ENCODE peak calls at places on chromosomes 12 and 14, in five cellular contexts. One of them, this sample, is unnamed.

GRCh38 chr12:123971770-123972447 is 722 bp downstream of the CCDC92 start:
- DNase-seq in stomach: peak; percentile 38
- DNase-seq in lower lobe of right lung: peak; percentile 69
- DNase-seq in GM23338: peak; percentile 98
- DNase-seq in PC-3: peak; percentile 72
- DNase-seq in this sample: no peak

GRCh38 chr14:35897616-35898111 is 71.5 kb downstream of the BRMS1L start:
- DNase-seq in stomach: no peak
- DNase-seq in lower lobe of right lung: no peak
- DNase-seq in GM23338: peak; percentile 18
- DNase-seq in PC-3: peak; percentile 5
- DNase-seq in this sample: no peak

GRCh38 chr12:106227641-106228319 is 20.0 kb downstream of the CKAP4 start:
- DNase-seq in stomach: peak; percentile 59
- DNase-seq in lower lobe of right lung: peak; percentile 88
- DNase-seq in GM23338: no peak
- DNase-seq in PC-3: peak; percentile 65
- DNase-seq in this sample: peak; percentile 80

GRCh38 chr12:84315926-84316325 is 596.7 kb downstream of the SLC6A15 start:
- DNase-seq in stomach: no peak
- DNase-seq in lower lobe of right lung: no peak
- DNase-seq in GM23338: no peak
- DNase-seq in PC-3: no peak
- DNase-seq in this sample: no peak

GRCh38 chr12:113461666-113462065 is 10.0 kb downstream of the LHX5 start:
- DNase-seq in stomach: no peak
- DNase-seq in lower lobe of right lung: no peak
- DNase-seq in GM23338: peak; percentile 82
- DNase-seq in PC-3: peak; percentile 57
- DNase-seq in this sample: no peak

GRCh38 chr12:121038861-121039654 is at the start of gene OASL:
- DNase-seq in stomach: peak; percentile 77
- DNase-seq in lower lobe of right lung: peak; percentile 69
- DNase-seq in GM23338: no peak
- DNase-seq in PC-3: peak; percentile 63
- DNase-seq in this sample: no peak

GRCh38 chr12:105978686-105979085 is 160.1 kb downstream of the NUAK1 start:
- DNase-seq in stomach: no peak
- DNase-seq in lower lobe of right lung: no peak
- DNase-seq in GM23338: no peak
- DNase-seq in PC-3: no peak
- DNase-seq in this sample: no peak

GRCh38 chr12:67472551-67472950 is 176.0 kb upstream of the DYRK2 start:
- DNase-seq in stomach: no peak
- DNase-seq in lower lobe of right lung: no peak
- DNase-seq in GM23338: no peak
- DNase-seq in PC-3: no peak
- DNase-seq in this sample: peak; percentile 75

GRCh38 chr12:45309826-45310626 is 94.1 kb downstream of the ANO6 start:
- DNase-seq in stomach: no peak
- DNase-seq in lower lobe of right lung: no peak
- DNase-seq in GM23338: no peak
- DNase-seq in PC-3: no peak
- DNase-seq in this sample: no peak

GRCh38 chr12:70513441-70513840 is 123.8 kb downstream of the PTPRB start:
- DNase-seq in stomach: no peak
- DNase-seq in lower lobe of right lung: no peak
- DNase-seq in GM23338: no peak
- DNase-seq in PC-3: no peak
- DNase-seq in this sample: no peak

GRCh38 chr12:42557586-42558172 is 31.9 kb downstream of the PRICKLE1 start:
- DNase-seq in stomach: no peak
- DNase-seq in lower lobe of right lung: no peak
- DNase-seq in GM23338: no peak
- DNase-seq in PC-3: no peak
- DNase-seq in this sample: no peak

GRCh38 chr14:23147676-23148075 is 28.6 kb upstream of the CEBPE start:
- DNase-seq in stomach: peak; percentile 54
- DNase-seq in lower lobe of right lung: no peak
- DNase-seq in GM23338: no peak
- DNase-seq in PC-3: peak; percentile 61
- DNase-seq in this sample: no peak

GRCh38 chr14:69493791-69494190 is 9.3 kb downstream of the PLEKHD1 start:
- DNase-seq in stomach: no peak
- DNase-seq in lower lobe of right lung: no peak
- DNase-seq in GM23338: no peak
- DNase-seq in PC-3: no peak
- DNase-seq in this sample: no peak

GRCh38 chr12:11756523-11756922 is 107.0 kb downstream of the ETV6 start:
- DNase-seq in stomach: no peak
- DNase-seq in lower lobe of right lung: no peak
- DNase-seq in GM23338: no peak
- DNase-seq in PC-3: no peak
- DNase-seq in this sample: no peak

GRCh38 chr12:13794706-13795105 is 186.7 kb downstream of the GRIN2B start:
- DNase-seq in stomach: no peak
- DNase-seq in lower lobe of right lung: no peak
- DNase-seq in GM23338: no peak
- DNase-seq in PC-3: no peak
- DNase-seq in this sample: no peak

GRCh38 chr12:13801543-13801942 is 179.9 kb downstream of the GRIN2B start:
- DNase-seq in stomach: no peak
- DNase-seq in lower lobe of right lung: no peak
- DNase-seq in GM23338: no peak
- DNase-seq in PC-3: no peak
- DNase-seq in this sample: no peak

GRCh38 chr12:13799574-13799973 is 181.8 kb downstream of the GRIN2B start:
- DNase-seq in stomach: no peak
- DNase-seq in lower lobe of right lung: no peak
- DNase-seq in GM23338: peak; percentile 7
- DNase-seq in PC-3: no peak
- DNase-seq in this sample: no peak

DNA sequence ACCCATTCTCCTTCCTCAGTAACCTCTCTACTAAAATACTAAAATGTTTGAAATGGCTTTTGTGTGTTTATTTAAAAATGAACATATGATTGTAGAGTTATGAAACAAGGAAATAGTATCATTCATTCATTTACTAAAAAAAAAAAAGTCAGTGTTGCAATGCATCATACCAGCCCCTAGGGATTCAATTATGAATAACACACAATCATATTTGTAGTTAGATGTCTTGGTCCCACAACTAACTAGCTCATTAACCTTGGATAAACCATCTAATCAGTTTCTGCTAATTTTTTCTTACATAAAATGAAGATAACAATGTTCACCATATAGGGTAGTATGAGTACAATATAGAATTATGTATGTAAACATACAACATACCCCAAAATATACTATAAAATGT is 183.2 kb downstream of the GRIN2B start:
- DNase-seq in stomach: no peak
- DNase-seq in lower lobe of right lung: no peak
- DNase-seq in GM23338: no peak
- DNase-seq in PC-3: no peak
- DNase-seq in this sample: no peak
- TF ChIP-seq CTCF in stomach: no peak
- TF ChIP-seq CTCF in lower lobe of right lung: no peak
- TF ChIP-seq CTCF in GM23338: no peak
- TF ChIP-seq CTCF in PC-3: no peak
- TF ChIP-seq CTCF in this sample: no peak

GRCh38 chr14:92880351-92880750 is 42.6 kb upstream of the CHGA start:
- DNase-seq in stomach: no peak
- DNase-seq in lower lobe of right lung: no peak
- DNase-seq in GM23338: no peak
- DNase-seq in PC-3: peak; percentile 29
- DNase-seq in this sample: no peak

GRCh38 chr14:92883066-92883465 is 39.9 kb upstream of the CHGA start:
- DNase-seq in stomach: no peak
- DNase-seq in lower lobe of right lung: no peak
- DNase-seq in GM23338: no peak
- DNase-seq in PC-3: no peak
- DNase-seq in this sample: no peak

GRCh38 chr14:92877757-92878431 is 45.1 kb upstream of the CHGA start:
- DNase-seq in stomach: no peak
- DNase-seq in lower lobe of right lung: peak; percentile 47
- DNase-seq in GM23338: peak; percentile 51
- DNase-seq in PC-3: no peak
- DNase-seq in this sample: no peak

GRCh38 chr14:92884410-92884809 is 38.5 kb upstream of the CHGA start:
- DNase-seq in stomach: no peak
- DNase-seq in lower lobe of right lung: no peak
- DNase-seq in GM23338: no peak
- DNase-seq in PC-3: no peak
- DNase-seq in this sample: no peak

GRCh38 chr14:92880851-92881250 is 42.1 kb upstream of the CHGA start:
- DNase-seq in stomach: no peak
- DNase-seq in lower lobe of right lung: peak; percentile 48
- DNase-seq in GM23338: peak; percentile 90
- DNase-seq in PC-3: peak; percentile 66
- DNase-seq in this sample: peak; percentile 28
- H3K27me3 ChIP-seq in stomach: no peaks in the 10 kb centered on the region
- H3K27me3 ChIP-seq in lower lobe of right lung: peaks cover 13% of the 10 kb centered on the region
- H3K27me3 ChIP-seq in GM23338: no peaks in the 10 kb centered on the region
- H3K27me3 ChIP-seq in PC-3: peaks cover 39% of the 10 kb centered on the region
- H3K27me3 ChIP-seq in this sample: no peaks in the 10 kb centered on the region

DNA sequence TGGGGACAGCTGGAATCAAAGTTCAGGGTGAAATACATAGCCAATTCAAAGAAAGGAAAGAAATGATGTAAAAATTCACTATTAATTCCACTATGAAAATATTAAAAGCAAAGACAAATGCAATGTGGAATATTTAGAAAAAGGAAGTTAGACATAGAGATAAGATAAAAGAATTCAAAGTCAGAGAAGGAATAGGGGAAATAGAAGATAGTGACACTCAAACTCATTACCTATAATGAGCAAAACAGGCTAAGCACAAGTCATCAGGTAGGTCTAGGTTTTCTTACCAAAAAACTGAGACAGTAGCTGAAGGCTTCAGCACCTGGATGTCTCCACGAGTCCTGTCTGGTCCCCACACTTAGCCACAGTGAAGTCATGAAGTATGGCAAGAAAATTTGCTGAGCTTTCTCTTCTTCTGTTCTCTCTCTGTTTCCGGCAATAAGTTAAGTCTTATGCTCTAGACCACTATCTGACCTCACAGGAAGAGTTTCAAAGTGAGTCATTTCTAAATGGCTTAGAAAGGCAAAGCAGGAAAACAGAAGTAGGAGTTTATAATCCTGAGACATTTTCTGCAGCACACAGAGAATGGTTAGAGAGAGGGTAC is at the start of gene C3AR1:
- DNase-seq in stomach: no peak
- DNase-seq in lower lobe of right lung: no peak
- DNase-seq in GM23338: no peak
- DNase-seq in PC-3: peak; percentile 50
- DNase-seq in this sample: no peak
- TF ChIP-seq CTCF in stomach: no peak
- TF ChIP-seq CTCF in lower lobe of right lung: no peak
- TF ChIP-seq CTCF in GM23338: no peak
- TF ChIP-seq CTCF in PC-3: no peak
- TF ChIP-seq CTCF in this sample: no peak

GRCh38 chr12:57226588-57227314 is 2.8 kb upstream of the SHMT2 start:
- DNase-seq in stomach: no peak
- DNase-seq in lower lobe of right lung: no peak
- DNase-seq in GM23338: peak; percentile 75
- DNase-seq in PC-3: no peak
- DNase-seq in this sample: no peak

GRCh38 chr12:57223191-57224165 is 6.0 kb upstream of the SHMT2 start:
- DNase-seq in stomach: no peak
- DNase-seq in lower lobe of right lung: no peak
- DNase-seq in GM23338: no peak
- DNase-seq in PC-3: no peak
- DNase-seq in this sample: no peak

GRCh38 chr12:57225680-57226190 is 3.8 kb upstream of the SHMT2 start:
- DNase-seq in stomach: no peak
- DNase-seq in lower lobe of right lung: no peak
- DNase-seq in GM23338: no peak
- DNase-seq in PC-3: no peak
- DNase-seq in this sample: no peak

GRCh38 chr12:57224278-57224972 is 5.1 kb upstream of the SHMT2 start:
- DNase-seq in stomach: no peak
- DNase-seq in lower lobe of right lung: no peak
- DNase-seq in GM23338: peak; percentile 86
- DNase-seq in PC-3: no peak
- DNase-seq in this sample: no peak

DNA sequence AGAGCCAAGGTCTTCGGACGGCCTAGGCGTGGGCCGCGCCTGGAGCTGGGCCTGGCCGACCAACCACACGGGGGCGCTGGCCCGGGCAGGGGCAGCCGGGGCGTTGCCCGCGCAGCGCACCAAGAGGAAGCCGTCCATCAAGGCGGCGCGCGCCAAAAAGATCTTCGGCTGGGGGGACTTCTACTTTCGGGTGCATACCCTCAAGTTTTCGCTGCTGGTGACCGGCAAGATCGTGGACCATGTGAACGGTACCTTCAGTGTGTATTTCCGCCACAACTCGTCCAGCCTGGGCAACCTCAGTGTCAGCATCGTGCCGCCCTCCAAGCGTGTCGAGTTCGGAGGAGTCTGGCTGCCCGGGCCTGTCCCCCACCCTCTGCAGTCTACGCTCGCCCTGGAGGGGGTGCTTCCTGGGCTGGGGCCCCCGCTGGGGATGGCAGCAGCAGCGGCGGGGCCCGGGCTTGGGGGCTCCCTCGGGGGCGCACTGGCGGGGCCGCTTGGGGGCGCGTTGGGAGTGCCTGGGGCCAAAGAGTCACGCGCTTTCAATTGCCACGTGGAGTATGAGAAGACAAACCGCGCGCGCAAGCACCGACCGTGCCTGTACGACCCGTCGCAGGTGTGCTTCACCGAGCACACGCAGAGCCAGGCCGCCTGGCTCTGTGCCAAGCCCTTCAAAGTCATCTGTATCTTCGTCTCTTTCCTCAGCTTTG is 4.4 kb upstream of the SHMT2 start:
- DNase-seq in stomach: peak; percentile 64
- DNase-seq in lower lobe of right lung: peak; percentile 80
- DNase-seq in GM23338: peak; percentile 48
- DNase-seq in PC-3: no peak
- DNase-seq in this sample: no peak
- H3K27me3 ChIP-seq in stomach: peaks cover 37% of the 10 kb centered on the region
- H3K27me3 ChIP-seq in lower lobe of right lung: peaks cover 73% of the 10 kb centered on the region
- H3K27me3 ChIP-seq in GM23338: peaks cover 90% of the 10 kb centered on the region
- H3K27me3 ChIP-seq in PC-3: no peaks in the 10 kb centered on the region
- H3K27me3 ChIP-seq in this sample: peaks cover 28% of the 10 kb centered on the region

DNA sequence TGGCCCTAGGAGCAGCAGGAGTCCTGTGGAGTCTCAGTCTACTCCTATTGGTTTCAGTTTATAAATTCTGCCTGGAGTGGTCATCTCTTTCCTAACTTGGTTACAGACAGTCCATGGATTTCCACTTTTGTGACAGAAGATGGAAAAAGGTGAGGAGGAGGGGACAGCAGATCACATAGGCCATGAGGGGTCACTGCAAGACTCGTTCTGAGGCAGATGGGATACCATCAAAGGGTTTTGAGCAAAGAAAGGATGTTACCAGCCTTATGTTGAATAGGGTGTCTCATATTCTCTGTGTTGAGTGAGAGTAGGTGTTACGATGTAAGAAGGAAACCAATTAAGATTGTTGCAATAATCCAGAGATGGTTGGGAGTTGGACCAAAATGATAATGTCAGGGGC is 15.3 kb downstream of the PDE3A start:
- DNase-seq in stomach: no peak
- DNase-seq in lower lobe of right lung: no peak
- DNase-seq in GM23338: peak; percentile 40
- DNase-seq in PC-3: no peak
- DNase-seq in this sample: no peak
- TF ChIP-seq CTCF in stomach: no peak
- TF ChIP-seq CTCF in lower lobe of right lung: no peak
- TF ChIP-seq CTCF in GM23338: peak; percentile 76
- TF ChIP-seq CTCF in PC-3: no peak
- TF ChIP-seq CTCF in this sample: no peak

GRCh38 chr12:86660000-86660399 is 403.8 kb upstream of the MGAT4C start:
- DNase-seq in stomach: no peak
- DNase-seq in lower lobe of right lung: no peak
- DNase-seq in GM23338: no peak
- DNase-seq in PC-3: no peak
- DNase-seq in this sample: no peak
- H3K27me3 ChIP-seq in stomach: no peaks in the 10 kb centered on the region
- H3K27me3 ChIP-seq in lower lobe of right lung: no peaks in the 10 kb centered on the region
- H3K27me3 ChIP-seq in GM23338: no peaks in the 10 kb centered on the region
- H3K27me3 ChIP-seq in PC-3: no peaks in the 10 kb centered on the region
- H3K27me3 ChIP-seq in this sample: no peaks in the 10 kb centered on the region